ENCODE peak calls at places on chromosomes 11 and 22, in eight cellular contexts. X, M, N, D, H, Z, U and I are unnamed samples.

GRCh38 chr11:86800076-86800955 is at the start of gene PRSS23:
- DNase-seq in N (no peak), Z (no peak), D (peak), M (no peak), X (no peak), U (peak), H (peak), I (no peak)

GRCh38 chr22:20017622-20017958 is 967 bp upstream of the ARVCF start:
- DNase-seq in N (no peak), X (no peak), D (no peak), H (no peak), M (no peak), Z (no peak), U (no peak), I (no peak)

GRCh38 chr11:83819936-83820549 is 533.9 kb upstream of the CCDC90B start:
- DNase-seq in Z (no peak), H (peak), X (no peak), M (no peak), N (peak), D (peak), U (no peak), I (no peak)

GRCh38 chr11:82315093-82315492 is 418.6 kb downstream of the FAM181B start:
- DNase-seq in M (no peak), H (peak), N (no peak), X (no peak), Z (no peak), U (peak), D (peak), I (no peak)

GRCh38 chr11:102495161-102496042 is 35.1 kb downstream of the MMP7 start:
- DNase-seq in N (peak), U (peak), Z (no peak), H (peak), D (peak), M (peak), X (no peak), I (peak)

GRCh38 chr11:7575841-7576451 is 62.1 kb downstream of the PPFIBP2 start:
- DNase-seq in H (peak), Z (no peak), N (no peak), X (no peak), U (no peak), D (no peak), M (no peak), I (peak)

GRCh38 chr11:34890812-34891211 is 25.4 kb downstream of the APIP start:
- DNase-seq in Z (no peak), D (no peak), X (no peak), H (peak), N (peak), M (no peak), U (no peak), I (no peak)

GRCh38 chr11:4932751-4933150 is 8.6 kb upstream of the OR51G1 start:
- DNase-seq in X (no peak), M (no peak), N (no peak), H (no peak), Z (no peak), U (no peak), D (no peak), I (no peak)

GRCh38 chr11:32497951-32498350 is 62.6 kb upstream of the WT1 start:
- DNase-seq in D (no peak), X (no peak), U (peak), Z (no peak), H (no peak), M (no peak), N (no peak), I (no peak)

GRCh38 chr11:73931039-73931645 is 19.7 kb upstream of the DNAJB13 start:
- DNase-seq in X (no peak), Z (no peak), D (peak), H (peak), U (peak), M (no peak), N (peak), I (no peak)

GRCh38 chr11:76576166-76576565 is 94.4 kb downstream of the LRRC32 start:
- DNase-seq in N (no peak), Z (no peak), H (no peak), U (no peak), D (no peak), M (no peak), X (no peak), I (no peak)

GRCh38 chr11:116504541-116505149 is 268.1 kb downstream of the BUD13 start:
- DNase-seq in H (no peak), M (no peak), N (no peak), Z (no peak), X (peak), U (no peak), D (no peak), I (no peak)

GRCh38 chr22:19879996-19880785 is 25.5 kb upstream of the GNB1L start:
- DNase-seq in H (no peak), N (no peak), M (no peak), D (no peak), X (no peak), U (no peak), Z (no peak), I (no peak)

GRCh38 chr11:122784325-122785155 is 53.8 kb upstream of the CRTAM start:
- DNase-seq in Z (no peak), D (no peak), U (no peak), H (no peak), M (no peak), X (peak), N (peak), I (no peak)

GRCh38 chr22:40826984-40827741 is 8.0 kb upstream of the SLC25A17 start:
- DNase-seq in Z (no peak), U (no peak), N (no peak), X (no peak), D (no peak), M (no peak), H (no peak), I (no peak)

GRCh38 chr22:47593291-47593690 is 830.8 kb downstream of the TBC1D22A start:
- DNase-seq in D (no peak), M (no peak), X (no peak), U (no peak), Z (no peak), N (no peak), H (no peak), I (no peak)

GRCh38 chr11:80239217-80239616 is 798.4 kb upstream of the TENM4 start:
- DNase-seq in U (no peak), H (no peak), X (no peak), M (no peak), Z (no peak), N (no peak), D (no peak), I (no peak)

GRCh38 chr11:111905391-111905790 is 6.2 kb downstream of the CRYAB start:
- DNase-seq in U (no peak), X (no peak), Z (no peak), N (no peak), D (no peak), M (no peak), H (no peak), I (no peak)

GRCh38 chr22:32660292-32660691 is 141.2 kb upstream of the TIMP3 start:
- DNase-seq in D (peak), U (peak), Z (peak), M (peak), X (no peak), H (peak), N (no peak), I (peak)

GRCh38 chr22:37968452-37969251 is 15.2 kb downstream of the POLR2F start:
- DNase-seq in H (no peak), U (no peak), M (no peak), N (no peak), D (no peak), Z (no peak), X (no peak), I (no peak)

GRCh38 chr11:71404209-71404608 is 44.0 kb downstream of the DHCR7 start:
- DNase-seq in Z (no peak), H (no peak), U (no peak), D (no peak), X (no peak), N (no peak), M (no peak), I (no peak)

GRCh38 chr22:45511847-45512261 is 9.2 kb downstream of the FBLN1 start:
- DNase-seq in H (no peak), D (no peak), N (peak), Z (no peak), M (no peak), U (no peak), X (peak), I (no peak)

GRCh38 chr22:49203091-49203862 is 624.4 kb downstream of the BRD1 start:
- DNase-seq in Z (no peak), N (no peak), H (no peak), M (no peak), D (peak), X (peak), U (no peak), I (no peak)

GRCh38 chr11:107545101-107545514 is 20.4 kb downstream of the ALKBH8 start:
- DNase-seq in H (no peak), Z (no peak), U (no peak), N (no peak), D (no peak), X (no peak), M (no peak), I (no peak)

GRCh38 chr22:20069331-20070042 is 10.6 kb upstream of the DGCR8 start:
- DNase-seq in M (no peak), Z (no peak), X (no peak), D (no peak), N (no peak), H (no peak), U (no peak), I (no peak)

GRCh38 chr22:44752285-44753188 is at the start of gene ARHGAP8:
- DNase-seq in D (no peak), X (no peak), H (peak), U (peak), N (no peak), Z (no peak), M (no peak), I (no peak)

GRCh38 chr11:27388869-27389268 is 25.9 kb upstream of the CCDC34 start:
- DNase-seq in U (no peak), H (peak), Z (no peak), X (no peak), N (no peak), D (no peak), M (no peak), I (no peak)

GRCh38 chr22:44341431-44342346 is 28.9 kb upstream of the SHISAL1 start:
- DNase-seq in M (no peak), N (peak), X (no peak), D (no peak), H (no peak), Z (no peak), U (no peak), I (no peak)

GRCh38 chr22:22351366-22351765 is 106.8 kb downstream of the VPREB1 start:
- DNase-seq in H (no peak), N (no peak), Z (no peak), U (no peak), M (no peak), D (no peak), X (no peak), I (no peak)

GRCh38 chr11:30364139-30364875 is 41.4 kb downstream of the ARL14EP start:
- DNase-seq in U (no peak), M (no peak), N (no peak), H (no peak), X (no peak), D (no peak), Z (no peak), I (no peak)

GRCh38 chr11:112977620-112978212 is 16.5 kb downstream of the NCAM1 start:
- DNase-seq in D (no peak), N (no peak), Z (no peak), U (no peak), H (no peak), X (no peak), M (no peak), I (no peak)